ENCODE peak calls at places on chromosomes 3 and 15, in six cellular contexts. A is foreskin fibroblast, F is D721Med, R is cardiac muscle cell, H is hepatocyte, W is HFF-Myc. P is an unnamed sample.

GRCh38 chr3:185988816-185989175 is 51.0 kb upstream of the TRA2B start:
- DNase-seq in F (no peak), A (no peak), W (no peak), H (no peak), R (no peak), P (no peak)

GRCh38 chr3:143134446-143134845 is 14.9 kb downstream of the CHST2 start:
- DNase-seq in F (no peak), W (no peak), R (no peak), A (no peak), H (no peak), P (no peak)

GRCh38 chr3:46113608-46114007 is 86.3 kb upstream of the XCR1 start:
- DNase-seq in R (no peak), A (no peak), W (no peak), H (no peak), F (no peak), P (no peak)

GRCh38 chr3:32384938-32385337 is 6.7 kb upstream of the CMTM7 start:
- DNase-seq in F (no peak), H (peak), R (peak), A (no peak), W (no peak), P (peak)

GRCh38 chr3:134359121-134360010 is 14.9 kb downstream of the AMOTL2 start:
- DNase-seq in F (no peak), W (no peak), H (no peak), R (no peak), A (no peak), P (no peak)

GRCh38 chr15:66285462-66286280 is 7.7 kb upstream of the DIS3L start:
- DNase-seq in F (no peak), W (no peak), R (peak), A (no peak), H (peak), P (no peak)

GRCh38 chr3:155418426-155418825 is 124.9 kb upstream of the STRIT1 start:
- DNase-seq in R (peak), W (no peak), H (peak), A (no peak), F (no peak), P (no peak)

GRCh38 chr15:25674948-25675347 is 188.2 kb downstream of the ATP10A start:
- DNase-seq in H (no peak), A (no peak), W (no peak), R (no peak), F (no peak), P (no peak)

GRCh38 chr3:125059488-125060245 is 3.9 kb upstream of the HEG1 start:
- DNase-seq in H (no peak), A (no peak), F (no peak), W (no peak), R (peak), P (no peak)

GRCh38 chr3:46538803-46539442 is 27.2 kb downstream of the LRRC2 start:
- DNase-seq in W (no peak), A (peak), R (peak), H (no peak), F (no peak), P (no peak)

GRCh38 chr15:40590635-40591105 is 3.4 kb upstream of the KNL1 start:
- DNase-seq in R (peak), A (no peak), H (peak), F (no peak), W (no peak), P (no peak)

GRCh38 chr3:190130037-190130436 is 9.3 kb upstream of the P3H2 start:
- DNase-seq in A (no peak), H (no peak), F (no peak), W (no peak), R (no peak), P (no peak)

GRCh38 chr3:11705049-11705448 is 61.3 kb upstream of the VGLL4 start:
- DNase-seq in A (peak), H (no peak), F (peak), W (no peak), R (peak), P (no peak)

GRCh38 chr15:72116680-72117447 is 1.1 kb downstream of the MYO9A start:
- DNase-seq in R (peak), F (no peak), A (no peak), W (no peak), H (peak), P (no peak)

GRCh38 chr3:47418167-47419082 is 37.6 kb downstream of the PTPN23 start:
- DNase-seq in R (no peak), A (no peak), H (no peak), W (no peak), F (no peak), P (no peak)

GRCh38 chr15:101081900-101082299 is 162.7 kb downstream of the LRRK1 start:
- DNase-seq in F (no peak), R (no peak), W (no peak), A (no peak), H (no peak), P (no peak)

GRCh38 chr3:62621171-62621570 is 247.8 kb upstream of the FEZF2 start:
- DNase-seq in F (no peak), A (no peak), H (no peak), R (no peak), W (no peak), P (no peak)

GRCh38 chr3:106590259-106590658 is 721.4 kb upstream of the CBLB start:
- DNase-seq in A (no peak), W (no peak), H (no peak), F (no peak), R (no peak), P (no peak)

GRCh38 chr3:24680214-24680967 is 185.7 kb upstream of the THRB start:
- DNase-seq in W (no peak), F (peak), H (peak), A (no peak), R (peak), P (peak)

GRCh38 chr15:45522179-45522930 is at the start of gene SLC30A4:
- DNase-seq in F (peak), R (peak), W (no peak), H (peak), A (peak), P (peak)

GRCh38 chr15:89421219-89421618 is 75.2 kb downstream of the RHCG start:
- DNase-seq in W (no peak), A (no peak), R (no peak), H (no peak), F (no peak), P (no peak)

GRCh38 chr15:99122831-99123705 is 18.2 kb downstream of the SYNM start:
- DNase-seq in A (no peak), F (no peak), R (no peak), H (no peak), W (no peak), P (no peak)

GRCh38 chr3:50450135-50450911 is 53.1 kb downstream of the CACNA2D2 start:
- DNase-seq in F (no peak), A (no peak), W (no peak), R (peak), H (peak), P (peak)

GRCh38 chr3:196193037-196193737 is 18.0 kb downstream of the ZDHHC19 start:
- DNase-seq in F (no peak), A (no peak), H (no peak), R (no peak), W (no peak), P (no peak)

GRCh38 chr3:196193738-196194541 is 17.3 kb downstream of the ZDHHC19 start:
- DNase-seq in A (no peak), W (no peak), F (no peak), R (no peak), H (peak), P (no peak)

GRCh38 chr3:196194542-196194915 is 16.7 kb downstream of the ZDHHC19 start:
- DNase-seq in A (no peak), F (no peak), H (no peak), R (no peak), W (no peak), P (no peak)

GRCh38 chr3:196189608-196190347 is 21.4 kb downstream of the ZDHHC19 start:
- DNase-seq in H (no peak), A (no peak), W (no peak), F (no peak), R (no peak), P (no peak)

GRCh38 chr3:196192036-196193001 is 18.9 kb downstream of the ZDHHC19 start:
- DNase-seq in A (no peak), H (no peak), R (no peak), W (no peak), F (no peak), P (no peak)
- TF ChIP-seq CTCF in A (no peak), H (peak), R (no peak), W (no peak), F (no peak), P (no peak)

GRCh38 chr3:10299679-10300078 is 6.9 kb upstream of the GHRL start:
- DNase-seq in W (no peak), F (no peak), R (no peak), A (peak), H (no peak), P (no peak)

GRCh38 chr3:10303785-10304184 is 11.0 kb upstream of the GHRL start:
- DNase-seq in A (no peak), W (no peak), F (no peak), H (no peak), R (no peak), P (no peak)

GRCh38 chr3:10303105-10303504 is 10.4 kb upstream of the GHRL start:
- DNase-seq in A (no peak), R (no peak), H (no peak), W (no peak), F (no peak), P (no peak)

GRCh38 chr3:10300087-10300486 is 7.3 kb upstream of the GHRL start:
- DNase-seq in R (no peak), W (no peak), F (no peak), H (no peak), A (no peak), P (no peak)

GRCh38 chr3:10299175-10299574 is 6.4 kb upstream of the GHRL start:
- DNase-seq in H (no peak), F (no peak), W (no peak), A (no peak), R (peak), P (no peak)
- TF ChIP-seq CTCF in H (peak), F (peak), W (no peak), A (no peak), R (peak), P (no peak)

DNA sequence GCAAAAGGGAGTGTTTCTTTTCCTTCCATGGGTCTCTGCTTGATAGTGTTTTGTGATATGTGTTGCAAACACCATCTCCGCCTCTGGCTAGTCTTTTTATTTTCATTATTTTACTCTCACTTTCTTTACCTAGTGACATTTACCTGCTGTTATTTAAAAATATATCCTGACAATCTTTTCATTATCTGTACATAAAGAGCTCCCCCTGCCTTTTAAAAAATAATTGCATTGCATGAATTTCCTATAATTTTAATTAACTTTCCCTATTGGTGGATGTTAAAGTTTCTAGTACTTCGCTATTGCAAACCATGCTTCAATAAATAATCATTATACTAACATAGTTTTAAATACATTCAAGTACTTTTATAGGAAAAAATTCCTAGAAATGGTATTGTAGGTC is 48.8 kb upstream of the GCNT3 start:
- DNase-seq in H (no peak), W (no peak), A (no peak), R (no peak), F (no peak), P (no peak)
- TF ChIP-seq CTCF in H (no peak), W (no peak), A (peak), R (peak), F (no peak), P (no peak)

GRCh38 chr3:192212335-192212734 is 515.0 kb downstream of the FGF12 start:
- DNase-seq in H (no peak), W (no peak), R (no peak), A (no peak), F (no peak), P (no peak)
- TF ChIP-seq CTCF in H (peak), W (no peak), R (no peak), A (no peak), F (peak), P (peak)

GRCh38 chr3:164806188-164806587 is 272.1 kb downstream of the SI start:
- DNase-seq in W (no peak), H (no peak), A (no peak), F (no peak), R (no peak), P (no peak)
- TF ChIP-seq CTCF in W (no peak), H (peak), A (no peak), F (peak), R (no peak), P (no peak)

GRCh38 chr3:19229086-19229485 is 80.8 kb downstream of the KCNH8 start:
- DNase-seq in H (no peak), A (no peak), F (no peak), W (no peak), R (no peak), P (no peak)
- TF ChIP-seq CTCF in H (no peak), A (no peak), F (no peak), W (no peak), R (no peak), P (no peak)

DNA sequence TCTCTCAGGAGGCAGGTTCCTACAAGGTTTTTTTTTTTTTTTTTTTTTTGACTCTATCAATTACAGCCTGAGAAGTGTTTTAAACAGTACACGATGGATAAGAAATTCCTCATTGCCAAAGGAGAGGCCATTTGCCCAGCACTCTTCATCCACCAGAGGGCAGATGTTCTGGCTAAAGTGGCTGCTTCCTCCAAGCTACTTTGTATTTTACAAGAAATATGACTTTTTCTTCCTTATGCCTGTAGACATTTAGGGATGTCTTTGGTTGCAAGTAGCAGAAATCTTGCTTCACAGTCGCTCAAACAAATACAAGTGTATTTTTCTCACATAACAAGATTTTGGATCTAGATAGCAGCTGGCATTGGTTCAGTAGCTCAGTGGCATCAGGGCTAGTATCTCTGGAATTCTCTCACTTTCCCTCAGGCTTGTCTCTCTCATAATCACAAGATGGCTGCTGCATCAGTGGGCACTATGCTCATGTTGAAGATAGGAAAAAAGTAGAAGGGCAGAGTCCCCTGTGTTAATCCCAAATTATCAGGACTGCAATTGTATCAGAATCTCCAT is 139.1 kb upstream of the COL8A1 start:
- DNase-seq in H (peak), F (no peak), W (peak), A (peak), R (peak), P (peak)
- TF ChIP-seq CTCF in H (peak), F (peak), W (peak), A (peak), R (peak), P (peak)

GRCh38 chr15:93771429-93772020 is 459.8 kb upstream of the MCTP2 start:
- DNase-seq in A (no peak), R (no peak), W (no peak), F (no peak), H (no peak), P (no peak)
- TF ChIP-seq CTCF in A (no peak), R (no peak), W (no peak), F (no peak), H (no peak), P (no peak)

GRCh38 chr3:138097192-138097829 is 18.1 kb downstream of the DZIP1L start:
- DNase-seq in A (no peak), H (no peak), R (no peak), F (no peak), W (no peak), P (peak)
- TF ChIP-seq CTCF in A (peak), H (peak), R (peak), F (peak), W (peak), P (peak)